ENCODE peak calls at places on chromosomes 11 and 22, in four cellular contexts. N is CD8-positive, alpha-beta memory T cell; G is iPS DF 6.9; O is fibroblast of lung. I is an unnamed sample. For H3K4me1, the result is how much of the 10 kb centered on the place peaks cover.

GRCh38 chr11:12897390-12897789 is 111.7 kb upstream of the RASSF10 start:
- DNase-seq in N (no peak), G (no peak), O (no peak), I (no peak)

GRCh38 chr22:38872831-38873248 is 824 bp upstream of the CBX6 start:
- DNase-seq in N (no peak), G (no peak), O (peak), I (no peak)

GRCh38 chr11:66124564-66124963 is 54.5 kb downstream of the PACS1 start:
- DNase-seq in N (no peak), G (no peak), O (peak), I (peak)

GRCh38 chr11:88338223-88338661 is 706 bp upstream of the CTSC start:
- DNase-seq in N (peak), G (no peak), O (peak), I (no peak)

GRCh38 chr22:33931406-33931805 is 11.1 kb upstream of the LARGE1 start:
- DNase-seq in N (no peak), G (no peak), O (no peak), I (no peak)

GRCh38 chr22:40345801-40346177 is 511 bp upstream of the ADSL start:
- DNase-seq in N (peak), G (no peak), O (no peak), I (no peak)

GRCh38 chr11:59174664-59175033 is 2.7 kb downstream of the DTX4 start:
- DNase-seq in N (no peak), G (no peak), O (no peak), I (peak)

GRCh38 chr22:47299879-47300697 is 537.6 kb downstream of the TBC1D22A start:
- DNase-seq in N (no peak), G (no peak), O (no peak), I (no peak)

GRCh38 chr11:117427356-117427874 is 99.8 kb downstream of the CEP164 start:
- DNase-seq in N (no peak), G (no peak), O (no peak), I (no peak)

GRCh38 chr22:38074181-38075104 is 9.5 kb downstream of the SLC16A8 start:
- DNase-seq in N (no peak), G (no peak), O (peak), I (no peak)

GRCh38 chr11:46588131-46588530 is 5.7 kb downstream of the AMBRA1 start:
- DNase-seq in N (no peak), G (no peak), O (peak), I (no peak)

GRCh38 chr11:46593550-46594382 is at the start of gene AMBRA1:
- DNase-seq in N (peak), G (peak), O (peak), I (peak)

GRCh38 chr11:46590740-46591606 is 2.9 kb downstream of the AMBRA1 start:
- DNase-seq in N (no peak), G (no peak), O (no peak), I (no peak)

GRCh38 chr11:46594383-46594718 is 528 bp upstream of the AMBRA1 start:
- DNase-seq in N (no peak), G (no peak), O (no peak), I (no peak)

GRCh38 chr11:46588915-46589314 is 4.9 kb downstream of the AMBRA1 start:
- DNase-seq in N (no peak), G (no peak), O (no peak), I (no peak)
- H3K4me1 ChIP-seq in N (under half), G (under half), O (under half), I (under half)

GRCh38 chr11:130000552-130001176 is 2.0 kb downstream of the PRDM10 start:
- DNase-seq in N (no peak), G (no peak), O (no peak), I (no peak)
- H3K4me1 ChIP-seq in N (under half), G (under half), O (under half), I (under half)

DNA sequence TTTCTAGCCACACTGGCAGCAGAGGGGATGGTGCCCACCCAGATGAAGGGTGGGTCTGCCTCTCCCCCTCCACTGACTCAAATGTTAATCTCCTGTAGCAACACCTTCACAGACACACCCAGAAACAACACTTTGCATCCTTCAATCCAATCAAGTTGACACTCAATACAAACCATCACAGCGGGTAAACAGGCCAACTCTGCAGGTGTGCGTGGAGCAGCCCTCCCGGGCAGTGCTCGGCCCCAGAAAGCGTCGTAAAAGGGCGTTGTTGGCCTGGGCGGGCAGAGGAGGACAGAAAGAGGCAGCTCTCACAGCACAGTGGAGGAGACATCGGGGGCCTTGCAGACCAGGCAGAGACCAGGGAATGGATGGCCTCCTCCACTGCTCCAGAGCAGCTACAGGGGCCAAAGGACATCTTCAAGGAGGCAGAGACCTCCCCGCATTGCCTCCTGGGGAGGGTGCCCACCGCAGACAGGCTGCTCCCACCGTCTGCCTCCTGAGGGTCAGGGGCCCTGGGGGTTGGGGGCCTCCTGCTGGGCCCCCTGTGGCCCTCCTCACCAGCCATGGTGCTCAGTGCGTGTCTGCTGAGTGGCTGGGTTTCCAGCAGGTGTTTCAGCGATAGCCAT is 56.1 kb upstream of the FADD start:
- DNase-seq in N (no peak), G (no peak), O (no peak), I (no peak)
- H3K4me1 ChIP-seq in N (under half), G (under half), O (under half), I (under half)

DNA sequence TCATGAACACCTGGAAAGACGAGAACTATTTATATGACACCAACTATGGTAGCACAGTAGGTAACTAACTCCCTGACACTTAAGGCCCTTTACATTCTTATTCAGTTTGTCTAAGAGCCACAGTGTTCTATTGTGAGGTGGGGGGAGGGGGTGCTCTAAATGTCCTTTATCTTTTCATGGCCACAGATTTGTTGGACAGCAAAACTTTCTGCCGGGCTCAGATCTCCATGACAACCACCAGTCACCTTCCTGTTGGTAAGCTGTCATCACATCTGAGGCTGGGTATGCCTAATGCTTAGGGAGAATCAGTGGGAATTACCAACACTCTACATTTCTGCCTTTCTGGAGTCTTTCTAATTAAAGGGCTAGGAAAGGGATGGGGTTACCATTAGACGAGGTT is 30.7 kb downstream of the EHF start:
- DNase-seq in N (no peak), G (no peak), O (no peak), I (no peak)
- H3K4me1 ChIP-seq in N (under half), G (under half), O (under half), I (under half)

GRCh38 chr11:1873048-1873812 is 18.5 kb downstream of the PRR33 start:
- DNase-seq in N (no peak), G (no peak), O (peak), I (no peak)
- H3K4me1 ChIP-seq in N (under half), G (under half), O (under half), I (under half)

GRCh38 chr11:128501576-128502549 is 85.5 kb downstream of the ETS1 start:
- DNase-seq in N (no peak), G (no peak), O (no peak), I (peak)

GRCh38 chr11:128504489-128504888 is 82.9 kb downstream of the ETS1 start:
- DNase-seq in N (no peak), G (no peak), O (no peak), I (no peak)

GRCh38 chr11:128505449-128506058 is 81.8 kb downstream of the ETS1 start:
- DNase-seq in N (no peak), G (no peak), O (no peak), I (no peak)

GRCh38 chr11:128502736-128503135 is 84.6 kb downstream of the ETS1 start:
- DNase-seq in N (no peak), G (no peak), O (peak), I (peak)

GRCh38 chr11:128503231-128503991 is 83.9 kb downstream of the ETS1 start:
- DNase-seq in N (peak), G (no peak), O (peak), I (peak)
- H3K4me1 ChIP-seq in N (half or more), G (under half), O (half or more), I (half or more)

DNA sequence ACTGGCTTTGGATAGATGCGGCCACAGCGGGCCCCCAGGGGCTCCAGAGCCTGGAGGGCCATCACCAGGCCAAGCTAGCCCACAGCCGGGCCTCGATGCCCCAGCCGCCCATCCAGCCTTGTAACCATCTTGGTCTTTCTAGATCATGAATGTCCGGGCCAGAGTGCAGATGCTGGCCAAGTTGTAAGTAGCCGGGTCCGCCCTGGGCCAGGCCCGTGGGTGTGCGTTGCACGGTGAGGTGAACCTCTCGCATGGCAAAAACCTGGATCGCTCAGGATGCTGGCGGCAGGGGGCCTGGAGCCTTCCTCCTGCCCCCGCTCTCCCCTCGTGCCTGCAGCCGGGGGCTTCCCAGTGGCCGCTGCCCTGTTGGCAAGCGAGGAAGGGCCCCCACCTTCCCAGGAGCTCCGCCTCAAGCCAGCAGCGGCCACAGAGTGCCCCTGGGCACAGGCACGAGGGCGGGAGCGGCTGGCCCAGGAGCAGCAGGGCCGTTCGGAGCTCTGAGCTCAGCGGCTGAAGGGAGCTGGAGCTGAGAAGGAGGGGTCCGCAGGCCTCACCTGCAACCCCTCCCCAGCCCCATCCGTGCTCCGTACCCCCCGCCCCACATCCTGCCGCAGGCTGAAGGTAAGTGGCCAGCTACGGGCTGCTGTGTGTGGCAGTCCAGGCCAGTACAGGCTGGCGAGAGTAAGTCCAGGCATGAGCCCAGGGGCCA is 10.9 kb upstream of the MRPL23 start:
- DNase-seq in N (no peak), G (no peak), O (no peak), I (no peak)
- H3K4me1 ChIP-seq in N (under half), G (under half), O (under half), I (under half)

DNA sequence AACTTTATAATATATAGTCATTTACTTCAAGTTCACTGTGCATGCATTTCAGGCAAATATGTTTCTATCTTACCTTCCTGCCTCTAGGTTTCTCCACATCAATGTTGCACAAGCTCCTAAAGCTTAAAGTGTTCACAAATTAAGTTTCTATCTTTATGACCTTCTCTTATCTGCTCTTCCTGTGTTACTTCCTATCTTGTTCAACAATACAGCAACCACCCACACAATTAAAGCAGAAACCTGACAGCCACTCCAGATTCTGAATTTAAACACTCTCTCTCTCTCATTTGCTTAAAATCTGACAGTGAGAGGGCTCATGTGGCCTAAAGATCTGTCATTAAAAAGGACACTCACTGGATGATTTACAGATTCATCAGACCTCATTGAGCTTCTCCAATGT is 11.0 kb downstream of the PDGFD start:
- DNase-seq in N (peak), G (no peak), O (no peak), I (no peak)
- H3K4me1 ChIP-seq in N (under half), G (under half), O (under half), I (under half)